ENCODE peak calls at places on chromosome 17, in ten cellular contexts. T, H, J, W, E, M, R, A, L and G are unnamed samples.

GRCh38 chr17:80512233-80512632 is 32.4 kb upstream of the RPTOR start:
- DNase-seq in H (no peak), W (no peak), A (no peak), R (no peak), J (no peak), L (no peak), M (no peak), E (no peak), T (peak; percentile 28), G (no peak)

GRCh38 chr17:29619251-29619650 is 3.5 kb downstream of the CORO6 start:
- DNase-seq in J (no peak), M (peak; percentile 43), T (peak; percentile 66), A (peak; percentile 80), L (no peak), W (no peak), E (peak; percentile 66), H (no peak), R (no peak), G (no peak)

GRCh38 chr17:45320931-45321461 is 4.2 kb upstream of the MAP3K14 start:
- DNase-seq in A (no peak), E (no peak), W (no peak), H (no peak), T (peak; percentile 92), J (peak; percentile 98), R (peak; percentile 73), L (no peak), M (peak; percentile 87), G (peak; percentile 77)

GRCh38 chr17:62565817-62566216 is 61.7 kb upstream of the MRC2 start:
- DNase-seq in R (no peak), T (peak; percentile 23), H (no peak), E (no peak), L (no peak), W (no peak), J (peak; percentile 33), A (no peak), M (peak; percentile 21), G (no peak)

GRCh38 chr17:50920891-50921595 is 54.9 kb upstream of the TOB1 start:
- DNase-seq in A (no peak), T (no peak), W (no peak), L (no peak), M (no peak), E (no peak), J (no peak), H (peak; percentile 77), R (no peak), G (no peak)

GRCh38 chr17:20797292-20797691 is 217.8 kb downstream of the CDRT15L2 start:
- DNase-seq in T (no peak), A (no peak), H (no peak), E (no peak), W (no peak), J (no peak), R (no peak), L (no peak), M (no peak), G (no peak)

GRCh38 chr17:67246648-67247415 is 1.8 kb upstream of the HELZ start:
- DNase-seq in A (no peak), E (peak; percentile 75), L (no peak), R (no peak), H (peak; percentile 74), W (peak; percentile 83), M (no peak), T (peak; percentile 74), J (no peak), G (no peak)

GRCh38 chr17:8632087-8632486 is 1.6 kb upstream of the MYH10 start:
- DNase-seq in H (no peak), L (no peak), M (no peak), J (no peak), W (no peak), T (no peak), A (no peak), R (no peak), E (peak; percentile 66), G (no peak)

GRCh38 chr17:74089869-74090464 is 113.5 kb upstream of the RPL38 start:
- DNase-seq in M (no peak), H (no peak), E (peak; percentile 92), T (peak; percentile 3), A (no peak), R (no peak), W (no peak), J (no peak), L (no peak), G (no peak)

GRCh38 chr17:69710926-69711325 is 296.4 kb downstream of the MAP2K6 start:
- DNase-seq in H (no peak), L (no peak), A (no peak), T (no peak), R (no peak), J (no peak), M (no peak), W (no peak), E (no peak), G (no peak)